ENCODE peak calls at places on chromosomes 4 and X, in five cellular contexts. Y, K, H, T and F are unnamed samples.

GRCh38 chr4:119550857-119551532 is 77.6 kb downstream of the PDE5A start:
- DNase-seq in Y (peak), K (no peak), H (peak), T (no peak), F (no peak)

GRCh38 chrX:18252644-18253359 is 32.1 kb upstream of the BEND2 start:
- DNase-seq in Y (no peak), K (no peak), H (no peak), T (no peak), F (no peak)

GRCh38 chrX:52363247-52363883 is 5.5 kb upstream of the XAGE2 start:
- DNase-seq in Y (peak), K (no peak), H (no peak), T (no peak), F (no peak)

GRCh38 chr4:39825741-39826231 is 127.8 kb downstream of the UBE2K start:
- DNase-seq in Y (peak), K (peak), H (no peak), T (no peak), F (no peak)

GRCh38 chr4:44869222-44869882 is 143.0 kb upstream of the GNPDA2 start:
- DNase-seq in Y (peak), K (no peak), H (no peak), T (no peak), F (no peak)

GRCh38 chr4:38829237-38829636 is 24.6 kb upstream of the TLR1 start:
- DNase-seq in Y (no peak), K (no peak), H (no peak), T (no peak), F (no peak)

GRCh38 chr4:171676555-171677215 is 136.5 kb upstream of the GALNTL6 start:
- DNase-seq in Y (no peak), K (no peak), H (no peak), T (peak), F (no peak)

GRCh38 chr4:1357356-1358248 is 10.6 kb downstream of the UVSSA start:
- DNase-seq in Y (no peak), K (no peak), H (no peak), T (no peak), F (no peak)

GRCh38 chr4:140807491-140808257 is 51.5 kb upstream of the TBC1D9 start:
- DNase-seq in Y (no peak), K (no peak), H (no peak), T (no peak), F (no peak)

GRCh38 chr4:132792305-132792704 is 356.8 kb upstream of the PCDH10 start:
- DNase-seq in Y (no peak), K (no peak), H (no peak), T (no peak), F (no peak)

GRCh38 chrX:134761788-134762187 is 103.5 kb upstream of the PLAC1 start:
- DNase-seq in Y (peak), K (no peak), H (no peak), T (no peak), F (no peak)

GRCh38 chr4:128163177-128164117 is 102.3 kb downstream of the LARP1B start:
- DNase-seq in Y (peak), K (no peak), H (peak), T (no peak), F (no peak)

GRCh38 chrX:153640045-153640686 is 6.8 kb upstream of the DUSP9 start:
- DNase-seq in Y (no peak), K (no peak), H (peak), T (no peak), F (no peak)

GRCh38 chr4:84499065-84499982 is at the start of gene NKX6-1:
- DNase-seq in Y (peak), K (no peak), H (peak), T (peak), F (no peak)

GRCh38 chr4:148542922-148543623 is 100.9 kb upstream of the NR3C2 start:
- DNase-seq in Y (no peak), K (no peak), H (no peak), T (no peak), F (no peak)

GRCh38 chr4:163558539-163559044 is 64.1 kb downstream of the TMA16 start:
- DNase-seq in Y (no peak), K (no peak), H (no peak), T (peak), F (no peak)

GRCh38 chr4:128517739-128518510 is 230.3 kb upstream of the PGRMC2 start:
- DNase-seq in Y (peak), K (peak), H (peak), T (no peak), F (peak)

GRCh38 chr4:22668301-22668700 is 24.4 kb upstream of the GBA3 start:
- DNase-seq in Y (no peak), K (no peak), H (no peak), T (no peak), F (no peak)

GRCh38 chr4:141047228-141047884 is 85.9 kb downstream of the RNF150 start:
- DNase-seq in Y (no peak), K (no peak), H (no peak), T (no peak), F (no peak)

GRCh38 chr4:826508-827208 is 729 bp upstream of the CPLX1 start:
- DNase-seq in Y (no peak), K (no peak), H (peak), T (no peak), F (no peak)

GRCh38 chrX:154317391-154318000 is 21.9 kb downstream of the TKTL1 start:
- DNase-seq in Y (peak), K (no peak), H (peak), T (no peak), F (no peak)

GRCh38 chrX:133706890-133707289 is 278.5 kb downstream of the GPC3 start:
- DNase-seq in Y (no peak), K (no peak), H (no peak), T (no peak), F (no peak)

GRCh38 chrX:17987783-17988182 is 126.7 kb upstream of the RAI2 start:
- DNase-seq in Y (no peak), K (no peak), H (no peak), T (no peak), F (no peak)

GRCh38 chrX:132373610-132374009 is 115.2 kb downstream of the MBNL3 start:
- DNase-seq in Y (no peak), K (no peak), H (no peak), T (no peak), F (no peak)

GRCh38 chrX:152819271-152819670 is 11.3 kb downstream of the CETN2 start:
- DNase-seq in Y (no peak), K (no peak), H (no peak), T (no peak), F (no peak)

GRCh38 chr4:173231916-173232315 is 63.3 kb downstream of the GALNT7 start:
- DNase-seq in Y (no peak), K (no peak), H (no peak), T (no peak), F (no peak)

GRCh38 chr4:11297627-11298026 is 131.1 kb downstream of the HS3ST1 start:
- DNase-seq in Y (no peak), K (no peak), H (no peak), T (no peak), F (no peak)

GRCh38 chrX:22963186-22963585 is 36.6 kb upstream of the DDX53 start:
- DNase-seq in Y (no peak), K (no peak), H (no peak), T (no peak), F (no peak)

GRCh38 chrX:40097101-40097491 is 662 bp downstream of the BCOR start:
- DNase-seq in Y (no peak), K (no peak), H (no peak), T (peak), F (no peak)

GRCh38 chr4:185566425-185566824 is 31.1 kb upstream of the PDLIM3 start:
- DNase-seq in Y (peak), K (no peak), H (no peak), T (no peak), F (no peak)

GRCh38 chr4:10587697-10588096 is 96.9 kb downstream of the CLNK start:
- DNase-seq in Y (peak), K (no peak), H (no peak), T (peak), F (no peak)

GRCh38 chr4:11297201-11297600 is 131.5 kb downstream of the HS3ST1 start:
- DNase-seq in Y (no peak), K (no peak), H (no peak), T (no peak), F (no peak)

DNA sequence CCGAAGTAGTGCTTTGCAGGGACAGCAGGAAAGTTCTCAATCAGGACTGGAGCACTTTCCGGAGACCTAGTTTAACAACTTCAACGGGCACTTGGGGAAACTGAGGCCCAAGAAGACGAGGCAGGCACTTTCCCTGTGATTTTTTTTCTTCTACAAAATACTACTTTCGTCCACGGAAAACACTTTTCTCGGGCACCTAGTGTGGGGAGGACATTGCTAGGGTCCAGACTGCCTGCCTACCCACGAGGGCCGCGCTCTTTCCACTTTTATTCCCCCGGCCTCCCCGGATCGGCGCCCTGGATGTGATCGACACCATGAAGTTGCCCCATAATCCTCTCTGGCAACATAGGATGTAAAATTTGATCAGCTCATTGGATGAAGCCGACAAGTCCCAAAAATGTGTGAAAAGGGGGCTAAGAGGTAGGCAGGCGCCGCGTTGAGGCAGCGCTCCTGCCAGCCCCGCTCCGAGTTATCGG is 125.5 kb upstream of the CXorf66 start:
- DNase-seq in Y (peak), K (no peak), H (peak), T (no peak), F (no peak)
- H3K4me3 ChIP-seq in Y (no peak), K (peak), H (peak), T (peak), F (peak)

DNA sequence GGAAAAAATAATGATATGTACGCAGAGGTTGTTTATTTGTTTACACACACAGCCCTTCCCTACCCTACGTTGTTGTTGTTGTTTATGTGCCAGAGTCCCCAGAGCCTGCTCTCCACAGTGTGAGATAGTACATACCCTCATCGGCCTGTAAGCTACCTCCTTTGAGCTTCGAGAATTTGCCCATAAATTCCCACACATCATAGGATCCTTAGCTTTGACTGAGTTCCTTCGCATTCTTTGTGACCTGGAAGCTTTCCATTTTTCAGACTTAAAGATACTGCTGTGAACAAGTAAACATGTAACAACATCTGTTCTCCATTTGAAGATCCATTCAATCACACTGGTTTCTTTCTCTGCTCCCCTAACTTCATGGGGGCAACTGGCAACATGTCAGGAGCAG is 114.4 kb downstream of the IRF2 start:
- DNase-seq in Y (no peak), K (peak), H (peak), T (no peak), F (no peak)
- H3K4me3 ChIP-seq in Y (no peak), K (no peak), H (no peak), T (no peak), F (no peak)

DNA sequence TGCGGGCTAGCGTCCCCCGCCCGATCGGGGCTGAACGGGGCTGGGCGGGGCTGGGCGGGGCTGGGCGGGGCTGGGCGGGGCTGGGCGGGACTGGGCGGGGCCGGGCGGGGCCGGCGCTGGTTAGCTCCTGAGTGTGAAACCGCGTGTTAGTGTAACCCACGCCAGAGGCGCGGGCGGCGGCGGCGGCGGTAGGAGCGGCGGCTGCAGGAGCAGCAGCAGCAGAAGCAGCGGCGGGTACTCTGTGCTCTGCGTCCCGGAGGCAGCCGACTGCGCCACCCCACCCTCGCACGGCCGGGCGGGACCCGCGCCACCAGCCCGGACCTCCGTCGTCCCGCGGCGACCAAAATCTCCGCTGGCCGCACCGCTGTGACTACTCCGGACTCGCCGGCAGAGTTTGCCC is 128.1 kb downstream of the LAS1L start:
- DNase-seq in Y (peak), K (no peak), H (no peak), T (no peak), F (no peak)
- H3K4me3 ChIP-seq in Y (no peak), K (peak), H (no peak), T (peak), F (peak)

GRCh38 chr4:4864940-4865704 is 5.7 kb downstream of the MSX1 start:
- DNase-seq in Y (peak), K (no peak), H (peak), T (no peak), F (no peak)
- H3K4me3 ChIP-seq in Y (no peak), K (peak), H (peak), T (no peak), F (peak)

GRCh38 chr4:42150653-42151567 is 1.5 kb downstream of the BEND4 start:
- DNase-seq in Y (peak), K (no peak), H (peak), T (peak), F (no peak)

GRCh38 chr4:42148453-42148852 is 4.0 kb downstream of the BEND4 start:
- DNase-seq in Y (no peak), K (no peak), H (no peak), T (no peak), F (no peak)

GRCh38 chr4:42149004-42149403 is 3.5 kb downstream of the BEND4 start:
- DNase-seq in Y (no peak), K (no peak), H (no peak), T (no peak), F (no peak)

GRCh38 chr4:42152507-42153504 is at the start of gene BEND4:
- DNase-seq in Y (peak), K (no peak), H (peak), T (peak), F (no peak)

GRCh38 chr4:42151568-42152506 is 618 bp downstream of the BEND4 start:
- DNase-seq in Y (peak), K (no peak), H (peak), T (peak), F (no peak)
- H3K4me3 ChIP-seq in Y (peak), K (peak), H (peak), T (peak), F (peak)

DNA sequence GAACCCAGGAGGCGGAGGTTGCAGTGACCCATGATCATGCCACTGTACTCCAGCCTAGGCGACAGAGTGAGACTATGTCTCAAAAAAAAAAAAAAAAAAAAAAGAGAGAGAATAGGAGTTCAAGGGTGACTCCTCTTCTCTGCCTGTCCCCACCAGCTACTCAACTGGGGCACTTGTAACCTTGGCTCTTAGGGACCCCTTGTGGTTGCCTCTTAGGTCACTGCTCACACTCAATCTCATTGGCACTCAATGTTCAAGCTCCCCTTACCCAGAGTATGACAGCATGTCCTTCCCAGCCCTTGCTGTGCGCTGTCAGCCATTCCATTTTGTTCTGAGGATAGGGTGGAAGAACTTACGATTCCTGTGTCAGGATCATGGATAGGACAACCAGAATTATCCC is 82.4 kb upstream of the BEND4 start:
- DNase-seq in Y (peak), K (no peak), H (no peak), T (no peak), F (no peak)
- H3K4me3 ChIP-seq in Y (no peak), K (no peak), H (no peak), T (no peak), F (no peak)

GRCh38 chr4:2763511-2763967 is 7.4 kb upstream of the TNIP2 start:
- DNase-seq in Y (no peak), K (no peak), H (no peak), T (no peak), F (no peak)
- H3K4me3 ChIP-seq in Y (no peak), K (peak), H (no peak), T (peak), F (peak)